ENCODE peak calls at places on chromosomes 6 and 20, in eight cellular contexts. P, M, W, L, F, B, U and K are unnamed samples.

GRCh38 chr20:63626424-63627128 is at the start of gene GMEB2:
- DNase-seq in P (peak), M (no peak), W (peak), L (peak), F (peak), B (peak), U (peak), K (peak)

GRCh38 chr20:59377046-59377445 is 76.6 kb downstream of the EDN3 start:
- DNase-seq in P (no peak), M (no peak), W (no peak), L (no peak), F (no peak), B (no peak), U (no peak), K (no peak)

GRCh38 chr20:40477805-40478204 is 211.2 kb downstream of the MAFB start:
- DNase-seq in P (no peak), M (no peak), W (no peak), L (no peak), F (no peak), B (no peak), U (no peak), K (no peak)

GRCh38 chr6:139150915-139151314 is 16.0 kb downstream of the HECA start:
- DNase-seq in P (no peak), M (no peak), W (no peak), L (no peak), F (no peak), B (no peak), U (no peak), K (no peak)

GRCh38 chr20:53902968-53903651 is 167.3 kb downstream of the BCAS1 start:
- DNase-seq in P (no peak), M (no peak), W (no peak), L (no peak), F (no peak), B (no peak), U (peak), K (no peak)

GRCh38 chr6:101853226-101853625 is 459.7 kb downstream of the GRIK2 start:
- DNase-seq in P (no peak), M (no peak), W (no peak), L (no peak), F (no peak), B (no peak), U (no peak), K (no peak)

GRCh38 chr6:30781697-30782424 is 37.5 kb upstream of the IER3 start:
- DNase-seq in P (peak), M (peak), W (peak), L (peak), F (peak), B (peak), U (peak), K (no peak)

GRCh38 chr6:43308101-43308989 is at the start of gene CRIP3:
- DNase-seq in P (peak), M (peak), W (no peak), L (peak), F (peak), B (no peak), U (peak), K (peak)

GRCh38 chr20:20491110-20491783 is 123.3 kb downstream of the INSM1 start:
- DNase-seq in P (peak), M (no peak), W (no peak), L (no peak), F (no peak), B (no peak), U (no peak), K (peak)